ENCODE peak calls at places on chromosomes 11 and 22, in four cellular contexts. R, Q, V and Z are unnamed samples.

GRCh38 chr11:75527938-75528845 is 2.5 kb upstream of the GDPD5 start:
- DNase-seq in V (no peak), Q (no peak), R (no peak), Z (no peak)

GRCh38 chr22:24177045-24177444 is 4.2 kb upstream of the SUSD2 start:
- DNase-seq in R (no peak), V (no peak), Q (no peak), Z (no peak)

GRCh38 chr22:33579448-33580093 is 340.7 kb downstream of the LARGE1 start:
- DNase-seq in Q (peak; percentile 69), V (peak; percentile 43), R (peak; percentile 41), Z (peak; percentile 54)

GRCh38 chr11:132839226-132839625 is 693.1 kb downstream of the OPCML start:
- DNase-seq in R (no peak), Q (no peak), V (no peak), Z (no peak)

GRCh38 chr11:83241291-83241946 is 44.7 kb downstream of the CCDC90B start:
- DNase-seq in V (peak; percentile 51), R (no peak), Q (peak; percentile 52), Z (peak; percentile 44)

GRCh38 chr11:121254756-121255155 is 37.8 kb upstream of the SC5D start:
- DNase-seq in R (no peak), Q (no peak), V (no peak), Z (no peak)

GRCh38 chr22:50731811-50732624 is 6.0 kb upstream of the ACR start:
- DNase-seq in Q (peak; percentile 55), R (peak; percentile 37), V (no peak), Z (peak; percentile 49)

GRCh38 chr22:19962246-19962908 is 20.8 kb upstream of the TXNRD2 start:
- DNase-seq in V (no peak), Q (peak; percentile 88), R (peak; percentile 60), Z (peak; percentile 80)

GRCh38 chr22:24437091-24437490 is 9.7 kb downstream of the ADORA2A start:
- DNase-seq in V (no peak), Q (no peak), R (no peak), Z (no peak)

GRCh38 chr11:11717064-11717725 is 95.4 kb upstream of the GALNT18 start:
- DNase-seq in Q (no peak), R (no peak), V (no peak), Z (no peak)

GRCh38 chr11:78961186-78961782 is 386.6 kb upstream of the NARS2 start:
- DNase-seq in Q (peak; percentile 31), V (no peak), R (no peak), Z (peak; percentile 41)

GRCh38 chr11:68741536-68741935 is 9.8 kb downstream of the TESMIN start:
- DNase-seq in Q (no peak), V (no peak), R (no peak), Z (no peak)

GRCh38 chr11:67674442-67674871 is at the start of gene ALDH3B2:
- DNase-seq in V (no peak), Q (peak; percentile 81), R (no peak), Z (peak; percentile 65)
- H3K4me1 ChIP-seq in V (no peaks in the 10 kb centered on the region), Q (no peaks in the 10 kb centered on the region), R (no peaks in the 10 kb centered on the region), Z (no peaks in the 10 kb centered on the region)

GRCh38 chr11:124329787-124330478 is 9.9 kb upstream of the OR8D2 start:
- DNase-seq in V (no peak), Q (no peak), R (no peak), Z (no peak)
- TF ChIP-seq CTCF in V (no peak), Q (peak; percentile 3), R (no peak), Z (no peak)

GRCh38 chr11:130674686-130675085 is 226.2 kb downstream of the ADAMTS15 start:
- DNase-seq in R (no peak), Q (no peak), V (no peak), Z (no peak)
- H3K4me1 ChIP-seq in R (peaks cover 69% of the 10 kb centered on the region), Q (peaks cover 10% of the 10 kb centered on the region), V (peaks cover 6% of the 10 kb centered on the region), Z (peaks cover 20% of the 10 kb centered on the region)

DNA sequence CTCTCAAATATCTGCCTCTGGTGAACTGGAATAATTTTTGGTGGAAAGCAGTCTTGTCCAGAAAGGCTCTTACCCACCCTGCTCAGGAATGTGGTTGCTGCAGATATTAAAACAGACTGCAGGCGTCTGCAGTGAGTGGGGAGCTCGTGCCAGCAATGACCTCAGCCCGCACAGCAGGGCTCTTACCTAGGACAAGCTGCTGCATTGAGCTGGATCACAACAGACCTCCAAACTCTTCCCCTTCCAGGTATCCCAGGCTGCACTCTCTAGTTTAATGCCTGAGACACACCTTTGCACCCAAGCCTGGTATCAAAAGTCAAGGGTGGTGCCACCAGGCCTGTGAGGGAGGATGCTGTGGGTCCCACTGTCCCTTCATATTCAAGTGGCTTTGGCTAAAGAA is 69.7 kb upstream of the CDON start:
- DNase-seq in R (peak; percentile 53), Q (no peak), V (no peak), Z (peak; percentile 82)
- TF ChIP-seq CTCF in R (peak; percentile 28), Q (no peak), V (no peak), Z (no peak)

GRCh38 chr22:49656291-49656851 is 171.3 kb downstream of the BRD1 start:
- DNase-seq in Q (no peak), V (no peak), R (no peak), Z (no peak)
- H3K4me1 ChIP-seq in Q (no peaks in the 10 kb centered on the region), V (no peaks in the 10 kb centered on the region), R (peaks cover 35% of the 10 kb centered on the region), Z (no peaks in the 10 kb centered on the region)

GRCh38 chr11:46521947-46522681 is 71.7 kb downstream of the AMBRA1 start:
- DNase-seq in V (no peak), Q (no peak), R (no peak), Z (no peak)
- TF ChIP-seq CTCF in V (peak; percentile 29), Q (no peak), R (peak; percentile 27), Z (no peak)

GRCh38 chr22:48154943-48155240 is 1392.4 kb downstream of the TBC1D22A start:
- DNase-seq in V (no peak), Q (no peak), R (no peak), Z (no peak)

GRCh38 chr22:48155446-48155845 is 1393.0 kb downstream of the TBC1D22A start:
- DNase-seq in Q (no peak), V (no peak), R (no peak), Z (no peak)

GRCh38 chr22:48154169-48154942 is 1391.9 kb downstream of the TBC1D22A start:
- DNase-seq in V (no peak), Q (no peak), R (no peak), Z (no peak)

GRCh38 chr22:48156603-48157355 is 1394.3 kb downstream of the TBC1D22A start:
- DNase-seq in Q (peak; percentile 66), R (no peak), V (no peak), Z (no peak)

DNA sequence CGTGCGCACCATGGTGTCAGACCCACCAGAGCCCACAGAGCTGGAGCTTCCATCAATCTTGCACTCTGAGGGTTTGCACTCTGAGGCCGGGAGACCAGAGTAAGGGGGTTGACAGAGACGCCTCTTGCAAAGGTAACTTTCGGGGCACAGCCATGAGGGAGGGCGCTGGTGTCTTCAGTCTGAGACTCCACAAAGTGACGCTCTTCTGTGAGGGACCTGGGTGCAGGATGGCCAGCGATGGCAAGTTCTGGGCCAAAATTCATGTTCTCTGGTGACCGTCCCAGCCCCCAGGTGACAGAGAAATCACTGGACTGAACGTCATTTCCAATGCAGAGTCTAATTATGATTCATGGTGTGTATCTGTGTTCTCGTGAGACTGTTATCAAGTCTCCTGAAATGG is 1395.2 kb downstream of the TBC1D22A start:
- DNase-seq in R (no peak), Q (no peak), V (no peak), Z (no peak)
- H3K4me1 ChIP-seq in R (no peaks in the 10 kb centered on the region), Q (no peaks in the 10 kb centered on the region), V (no peaks in the 10 kb centered on the region), Z (no peaks in the 10 kb centered on the region)